ENCODE peak calls at places on chromosomes 7 and 10, in eight cellular contexts. Y is stimulated activated CD4-positive, alpha-beta T cell treated with anti-CD3 and anti-CD28 coated beads, Interleukin-1b, Interleukin-23, amount 100 ng/mL, for 1 hour; M is NCI-H1092 treated with DMSO at 0.1 percent for 48 hours; S is activated T-cell treated with anti-CD3 and anti-CD28 coated beads, Interleukin-2, amount 50 U/mL, for 72 hours; T is H54; J is posterior cingulate gyrus; O is GM12891; N is T-helper 17 cell. P is an unnamed sample.

GRCh38 chr10:90592903-90593302 is 264.9 kb downstream of the HTR7 start:
- DNase-seq in M (peak), O (peak), Y (no peak), S (peak), T (peak), N (no peak), J (peak), P (no peak)

GRCh38 chr10:119466655-119467054 is 75.9 kb downstream of the RGS10 start:
- DNase-seq in J (peak), O (no peak), M (no peak), T (peak), Y (no peak), S (peak), N (no peak), P (no peak)

GRCh38 chr10:35259769-35260397 is 76.4 kb upstream of the CCNY start:
- DNase-seq in T (peak), O (no peak), Y (no peak), N (no peak), S (peak), J (no peak), M (no peak), P (no peak)

GRCh38 chr7:74059681-74060588 is 23.7 kb upstream of the LIMK1 start:
- DNase-seq in T (no peak), N (no peak), M (peak), Y (no peak), J (peak), O (no peak), S (no peak), P (no peak)

GRCh38 chr10:112517381-112517976 is 70.5 kb downstream of the VTI1A start:
- DNase-seq in J (no peak), N (no peak), Y (no peak), T (no peak), O (no peak), S (no peak), M (no peak), P (no peak)

GRCh38 chr7:40763319-40764287 is 628.8 kb downstream of the SUGCT start:
- DNase-seq in Y (no peak), S (no peak), N (no peak), J (no peak), M (no peak), T (no peak), O (no peak), P (no peak)

GRCh38 chr7:30647589-30647988 is 34.7 kb downstream of the CRHR2 start:
- DNase-seq in Y (no peak), J (no peak), T (no peak), S (no peak), O (no peak), N (no peak), M (no peak), P (no peak)

GRCh38 chr7:24705481-24705954 is 51.7 kb downstream of the GSDME start:
- DNase-seq in S (no peak), J (peak), T (no peak), M (no peak), Y (no peak), N (no peak), O (no peak), P (no peak)

GRCh38 chr7:28984631-28985030 is 26.5 kb upstream of the TRIL start:
- DNase-seq in T (peak), Y (no peak), J (peak), M (no peak), O (no peak), N (no peak), S (no peak), P (peak)

GRCh38 chr10:43217563-43218205 is 49.2 kb downstream of the RASGEF1A start:
- DNase-seq in J (peak), T (no peak), O (no peak), M (no peak), S (no peak), Y (no peak), N (no peak), P (no peak)

GRCh38 chr7:29951206-29951605 is 38.4 kb downstream of the SCRN1 start:
- DNase-seq in T (no peak), M (no peak), N (no peak), O (no peak), Y (no peak), S (no peak), J (no peak), P (no peak)

GRCh38 chr7:43140186-43140585 is 27.7 kb downstream of the HECW1 start:
- DNase-seq in O (no peak), T (no peak), J (no peak), S (no peak), M (no peak), Y (no peak), N (no peak), P (no peak)

GRCh38 chr7:43318188-43318587 is 205.7 kb downstream of the HECW1 start:
- DNase-seq in T (no peak), Y (no peak), J (no peak), N (no peak), M (no peak), O (no peak), S (no peak), P (no peak)

GRCh38 chr7:50682079-50682478 is 100.6 kb downstream of the GRB10 start:
- DNase-seq in Y (no peak), N (no peak), S (no peak), J (no peak), M (no peak), O (no peak), T (no peak), P (no peak)

GRCh38 chr10:111515706-111516105 is 438.9 kb downstream of the ADRA2A start:
- DNase-seq in Y (no peak), T (no peak), O (no peak), S (no peak), J (no peak), M (no peak), N (no peak), P (no peak)

GRCh38 chr10:103881420-103882284 is 26.3 kb upstream of the SH3PXD2A start:
- DNase-seq in S (no peak), N (no peak), M (peak), Y (no peak), O (no peak), T (no peak), J (no peak), P (no peak)

GRCh38 chr7:28033386-28033785 is 147.2 kb downstream of the JAZF1 start:
- DNase-seq in J (no peak), T (no peak), M (no peak), O (no peak), S (no peak), Y (no peak), N (no peak), P (no peak)

GRCh38 chr7:158424011-158424410 is 163.6 kb downstream of the PTPRN2 start:
- DNase-seq in M (no peak), N (no peak), S (no peak), T (no peak), Y (no peak), O (no peak), J (peak), P (no peak)

GRCh38 chr10:46223626-46224413 is 63.0 kb upstream of the ANTXRL start:
- DNase-seq in T (no peak), J (no peak), M (no peak), Y (no peak), S (no peak), N (no peak), O (no peak), P (no peak)

GRCh38 chr7:107643407-107643806 is 17.2 kb upstream of the SLC26A4 start:
- DNase-seq in J (no peak), O (no peak), T (peak), Y (no peak), M (no peak), S (no peak), N (no peak), P (no peak)

GRCh38 chr10:4234661-4235060 is 449.7 kb upstream of the KLF6 start:
- DNase-seq in Y (no peak), T (no peak), N (peak), S (peak), M (no peak), J (no peak), O (no peak), P (no peak)

GRCh38 chr10:92068900-92069299 is 145.3 kb downstream of the BTAF1 start:
- DNase-seq in J (no peak), O (no peak), N (no peak), T (no peak), S (no peak), Y (no peak), M (no peak), P (no peak)

GRCh38 chr10:101568054-101568745 is 19.9 kb downstream of the POLL start:
- DNase-seq in S (no peak), T (no peak), J (peak), M (no peak), N (no peak), Y (no peak), O (no peak), P (no peak)